ENCODE peak calls at places on chromosomes 2 and 18, in ten cellular contexts. D, T, K, S, N, B, I, Z, O and H are unnamed samples.

GRCh38 chr2:20421988-20422678 is 24.7 kb upstream of the RHOB start:
- DNase-seq in D (peak; percentile 82), T (no peak), K (no peak), S (no peak), N (peak; percentile 94), B (peak; percentile 94), I (peak; percentile 80), Z (peak; percentile 97), O (no peak), H (no peak)

GRCh38 chr2:17579605-17580318 is 39.3 kb downstream of the VSNL1 start:
- DNase-seq in D (no peak), T (no peak), K (no peak), S (no peak), N (no peak), B (no peak), I (no peak), Z (no peak), O (no peak), H (no peak)

GRCh38 chr2:176066645-176067586 is 16.8 kb downstream of the EVX2 start:
- DNase-seq in D (no peak), T (no peak), K (no peak), S (peak; percentile 56), N (no peak), B (no peak), I (no peak), Z (no peak), O (no peak), H (no peak)

GRCh38 chr18:5626130-5626880 is 82.5 kb upstream of the EPB41L3 start:
- DNase-seq in D (no peak), T (no peak), K (no peak), S (no peak), N (no peak), B (no peak), I (no peak), Z (no peak), O (no peak), H (no peak)

GRCh38 chr2:109351164-109351756 is 222.3 kb downstream of the SH3RF3 start:
- DNase-seq in D (peak; percentile 87), T (no peak), K (peak; percentile 33), S (no peak), N (peak; percentile 30), B (peak; percentile 52), I (peak; percentile 41), Z (peak; percentile 70), O (no peak), H (no peak)

GRCh38 chr2:209472386-209472832 is 48.6 kb downstream of the MAP2 start:
- DNase-seq in D (peak; percentile 69), T (no peak), K (no peak), S (no peak), N (peak; percentile 87), B (no peak), I (peak; percentile 41), Z (no peak), O (no peak), H (no peak)

GRCh38 chr2:124258481-124258880 is 233.4 kb downstream of the CNTNAP5 start:
- DNase-seq in D (peak; percentile 37), T (no peak), K (no peak), S (no peak), N (peak; percentile 59), B (no peak), I (peak; percentile 39), Z (no peak), O (no peak), H (no peak)

GRCh38 chr2:161238559-161239415 is 69.4 kb upstream of the PSMD14 start:
- DNase-seq in D (peak; percentile 23), T (peak; percentile 67), K (no peak), S (peak; percentile 73), N (peak; percentile 75), B (peak; percentile 55), I (no peak), Z (peak; percentile 69), O (peak; percentile 51), H (peak; percentile 41)

GRCh38 chr2:113227290-113227689 is 51.4 kb downstream of the PAX8 start:
- DNase-seq in D (no peak), T (no peak), K (no peak), S (no peak), N (no peak), B (no peak), I (no peak), Z (no peak), O (no peak), H (no peak)

GRCh38 chr2:72136349-72136748 is 11.3 kb downstream of the CYP26B1 start:
- DNase-seq in D (no peak), T (peak; percentile 21), K (no peak), S (no peak), N (no peak), B (no peak), I (no peak), Z (peak; percentile 10), O (no peak), H (no peak)

GRCh38 chr2:3491306-3491705 is 28.0 kb downstream of the ADI1 start:
- DNase-seq in D (no peak), T (no peak), K (no peak), S (no peak), N (no peak), B (no peak), I (no peak), Z (no peak), O (no peak), H (no peak)

GRCh38 chr18:75158465-75159237 is 50.3 kb downstream of the PTGR3 start:
- DNase-seq in D (no peak), T (no peak), K (no peak), S (no peak), N (no peak), B (no peak), I (no peak), Z (no peak), O (no peak), H (no peak)

GRCh38 chr2:120403676-120404075 is 57.7 kb downstream of the INHBB start:
- DNase-seq in D (no peak), T (no peak), K (no peak), S (no peak), N (no peak), B (no peak), I (no peak), Z (no peak), O (no peak), H (no peak)

GRCh38 chr2:235864311-235864710 is 303.9 kb downstream of the GBX2 start:
- DNase-seq in D (no peak), T (no peak), K (no peak), S (no peak), N (no peak), B (no peak), I (no peak), Z (no peak), O (no peak), H (no peak)

DNA sequence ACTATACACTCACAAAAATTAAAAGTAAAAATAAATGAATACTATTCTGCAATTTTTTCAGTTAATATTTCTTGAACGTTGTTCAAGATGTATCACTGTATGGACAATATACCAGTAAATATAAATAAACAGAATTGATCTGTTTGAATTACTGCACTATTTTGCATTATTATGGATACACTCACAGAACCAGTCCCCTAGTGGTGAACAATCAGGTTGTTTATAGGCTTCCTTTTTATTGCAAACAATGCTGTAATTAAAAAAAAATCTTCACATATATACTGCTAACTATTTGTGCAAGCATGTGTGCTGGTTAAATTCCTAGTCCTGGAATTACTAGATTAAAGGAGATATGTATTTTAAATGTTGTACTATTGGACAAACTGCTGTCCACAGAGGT is 306.0 kb downstream of the FBXO15 start:
- DNase-seq in D (no peak), T (no peak), K (peak; percentile 4), S (no peak), N (no peak), B (no peak), I (no peak), Z (no peak), O (no peak), H (no peak)
- TF ChIP-seq CTCF in D (peak; percentile 33), T (no peak), K (peak; percentile 18), S (peak; percentile 34), N (peak; percentile 27), B (no peak), I (peak; percentile 35), Z (peak; percentile 30), O (no peak), H (no peak)

GRCh38 chr2:10162586-10163497 is 40.3 kb downstream of the RRM2 start:
- DNase-seq in D (no peak), T (no peak), K (no peak), S (peak; percentile 35), N (no peak), B (no peak), I (no peak), Z (no peak), O (no peak), H (no peak)
- TF ChIP-seq CTCF in D (no peak), T (no peak), K (no peak), S (peak; percentile 17), N (peak; percentile 5), B (no peak), I (no peak), Z (peak; percentile 40), O (no peak), H (no peak)

DNA sequence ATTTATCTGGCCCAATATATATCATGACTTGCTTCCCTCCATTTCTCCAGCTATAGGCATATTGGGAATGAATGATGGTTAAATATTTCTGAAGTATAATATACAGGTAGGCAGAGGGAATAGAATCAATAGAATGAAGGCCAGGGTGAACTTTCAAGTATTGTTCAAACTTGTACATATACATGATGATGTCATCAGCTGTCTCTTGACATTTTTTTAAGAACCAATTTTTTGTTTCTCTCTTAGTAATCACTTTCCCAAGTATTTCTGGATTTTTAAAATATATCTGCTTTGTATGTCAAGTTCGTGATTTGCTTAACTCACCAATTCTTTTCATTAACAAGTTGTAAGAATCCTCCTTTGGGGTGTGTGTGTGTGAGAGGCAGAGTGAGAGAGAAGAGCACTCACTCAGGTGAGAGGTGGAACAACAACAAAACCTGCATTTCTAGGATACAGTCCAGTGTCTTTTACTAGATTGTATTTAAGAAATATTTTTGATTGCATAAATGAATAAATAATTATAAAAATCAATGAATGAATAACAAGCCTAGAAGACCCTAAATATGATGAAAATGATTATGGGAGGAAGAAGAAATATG is 1239.1 kb downstream of the LRP1B start:
- DNase-seq in D (no peak), T (no peak), K (no peak), S (no peak), N (no peak), B (no peak), I (no peak), Z (no peak), O (no peak), H (no peak)
- TF ChIP-seq CTCF in D (no peak), T (no peak), K (peak; percentile 31), S (peak; percentile 22), N (no peak), B (no peak), I (no peak), Z (no peak), O (no peak), H (no peak)

DNA sequence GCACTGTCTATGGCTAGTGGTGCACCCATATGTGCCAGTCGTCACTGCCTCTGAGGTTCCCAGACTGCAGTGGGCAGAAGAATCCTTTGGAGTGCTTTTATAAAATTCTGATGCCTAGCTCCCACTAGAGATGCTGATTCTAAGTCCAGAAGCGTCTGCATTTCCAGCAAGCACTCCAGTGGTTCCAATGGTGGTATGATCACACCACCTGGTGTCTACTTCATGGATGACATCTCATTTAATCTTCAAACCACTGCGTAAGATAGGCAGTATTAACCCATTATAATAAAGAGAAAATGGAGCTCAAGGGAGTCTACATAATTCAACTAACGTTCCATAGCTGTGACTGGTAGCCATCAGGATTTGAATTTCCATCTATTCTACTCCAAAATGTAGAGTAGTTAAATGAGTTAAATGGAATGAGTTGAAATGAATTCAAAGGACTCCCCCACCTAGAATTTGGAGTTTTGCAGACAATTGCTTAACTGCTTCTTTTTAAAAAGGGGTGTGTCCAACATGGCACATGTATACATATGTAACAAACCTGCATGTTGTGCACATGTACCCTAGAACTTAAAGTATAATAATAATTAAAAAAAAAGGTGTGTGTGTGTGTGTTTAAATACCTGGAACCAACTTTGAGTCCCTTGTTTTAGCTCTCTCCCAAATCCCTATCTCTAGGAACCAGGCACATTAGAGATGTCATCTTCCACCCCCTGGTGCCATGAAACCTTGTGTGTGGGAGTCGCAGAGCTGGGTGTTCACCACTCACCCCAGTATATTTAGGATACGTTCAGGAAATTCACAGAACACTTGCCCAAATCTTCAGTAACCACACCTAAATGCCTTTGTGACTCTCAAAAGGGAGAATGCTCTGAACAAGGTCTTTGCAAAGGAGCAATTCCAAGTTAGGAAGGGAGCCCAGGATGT is 14.1 kb downstream of the LAMA3 start:
- DNase-seq in D (peak; percentile 79), T (no peak), K (no peak), S (no peak), N (peak; percentile 83), B (peak; percentile 16), I (no peak), Z (no peak), O (no peak), H (no peak)
- TF ChIP-seq CTCF in D (peak; percentile 83), T (peak; percentile 89), K (peak; percentile 71), S (peak; percentile 22), N (peak; percentile 52), B (peak; percentile 52), I (peak; percentile 62), Z (peak; percentile 70), O (peak; percentile 56), H (no peak)